ENCODE peak calls at places on chromosomes 3 and 15, in seven cellular contexts. One of them, this sample, is unnamed.

GRCh38 chr15:51939216-51939615 is 32.4 kb downstream of the LEO1 start:
- DNase-seq in suprapubic skin: no peak
- DNase-seq in naive thymus-derived CD8-positive, alpha-beta T cell: no peak
- DNase-seq in GM23248: no peak
- DNase-seq in posterior vena cava: no peak
- DNase-seq in T-helper 1 cell: no peak
- DNase-seq in HFFc6: no peak
- DNase-seq in this sample: no peak

GRCh38 chr3:194046995-194047681 is 88.8 kb upstream of the HES1 start:
- DNase-seq in suprapubic skin: no peak
- DNase-seq in naive thymus-derived CD8-positive, alpha-beta T cell: no peak
- DNase-seq in GM23248: peak
- DNase-seq in posterior vena cava: peak
- DNase-seq in T-helper 1 cell: no peak
- DNase-seq in HFFc6: no peak
- DNase-seq in this sample: no peak

GRCh38 chr3:105997800-105998526 is 129.2 kb upstream of the CBLB start:
- DNase-seq in suprapubic skin: peak
- DNase-seq in naive thymus-derived CD8-positive, alpha-beta T cell: no peak
- DNase-seq in GM23248: peak
- DNase-seq in posterior vena cava: peak
- DNase-seq in T-helper 1 cell: no peak
- DNase-seq in HFFc6: peak
- DNase-seq in this sample: no peak

GRCh38 chr15:70267879-70268278 is 170.2 kb upstream of the TLE3 start:
- DNase-seq in suprapubic skin: no peak
- DNase-seq in naive thymus-derived CD8-positive, alpha-beta T cell: no peak
- DNase-seq in GM23248: peak
- DNase-seq in posterior vena cava: no peak
- DNase-seq in T-helper 1 cell: no peak
- DNase-seq in HFFc6: no peak
- DNase-seq in this sample: no peak

GRCh38 chr3:10742031-10742671 is 73.9 kb upstream of the SLC6A11 start:
- DNase-seq in suprapubic skin: no peak
- DNase-seq in naive thymus-derived CD8-positive, alpha-beta T cell: no peak
- DNase-seq in GM23248: no peak
- DNase-seq in posterior vena cava: no peak
- DNase-seq in T-helper 1 cell: no peak
- DNase-seq in HFFc6: no peak
- DNase-seq in this sample: no peak

GRCh38 chr3:28651159-28651558 is 302.5 kb upstream of the AZI2 start:
- DNase-seq in suprapubic skin: no peak
- DNase-seq in naive thymus-derived CD8-positive, alpha-beta T cell: no peak
- DNase-seq in GM23248: peak
- DNase-seq in posterior vena cava: no peak
- DNase-seq in T-helper 1 cell: no peak
- DNase-seq in HFFc6: no peak
- DNase-seq in this sample: no peak

GRCh38 chr3:194582196-194582905 is 50.9 kb downstream of the TMEM44 start:
- DNase-seq in suprapubic skin: no peak
- DNase-seq in naive thymus-derived CD8-positive, alpha-beta T cell: no peak
- DNase-seq in GM23248: no peak
- DNase-seq in posterior vena cava: no peak
- DNase-seq in T-helper 1 cell: no peak
- DNase-seq in HFFc6: no peak
- DNase-seq in this sample: no peak

GRCh38 chr3:70519913-70520659 is 207.6 kb upstream of the MDFIC2 start:
- DNase-seq in suprapubic skin: no peak
- DNase-seq in naive thymus-derived CD8-positive, alpha-beta T cell: no peak
- DNase-seq in GM23248: peak
- DNase-seq in posterior vena cava: no peak
- DNase-seq in T-helper 1 cell: no peak
- DNase-seq in HFFc6: no peak
- DNase-seq in this sample: no peak

GRCh38 chr3:52026016-52026415 is 30.3 kb upstream of the RPL29 start:
- DNase-seq in suprapubic skin: no peak
- DNase-seq in naive thymus-derived CD8-positive, alpha-beta T cell: no peak
- DNase-seq in GM23248: no peak
- DNase-seq in posterior vena cava: no peak
- DNase-seq in T-helper 1 cell: no peak
- DNase-seq in HFFc6: no peak
- DNase-seq in this sample: no peak

GRCh38 chr3:147195896-147196295 is 210.4 kb downstream of the ZIC4 start:
- DNase-seq in suprapubic skin: no peak
- DNase-seq in naive thymus-derived CD8-positive, alpha-beta T cell: no peak
- DNase-seq in GM23248: peak
- DNase-seq in posterior vena cava: no peak
- DNase-seq in T-helper 1 cell: no peak
- DNase-seq in HFFc6: peak
- DNase-seq in this sample: no peak

GRCh38 chr15:27043770-27044169 is 72.8 kb downstream of the GABRG3 start:
- DNase-seq in suprapubic skin: no peak
- DNase-seq in naive thymus-derived CD8-positive, alpha-beta T cell: no peak
- DNase-seq in GM23248: no peak
- DNase-seq in posterior vena cava: no peak
- DNase-seq in T-helper 1 cell: no peak
- DNase-seq in HFFc6: no peak
- DNase-seq in this sample: no peak

GRCh38 chr15:78047631-78048409 is 29.7 kb downstream of the TBC1D2B start:
- DNase-seq in suprapubic skin: no peak
- DNase-seq in naive thymus-derived CD8-positive, alpha-beta T cell: no peak
- DNase-seq in GM23248: peak
- DNase-seq in posterior vena cava: no peak
- DNase-seq in T-helper 1 cell: no peak
- DNase-seq in HFFc6: peak
- DNase-seq in this sample: no peak

GRCh38 chr15:64017082-64017588 is 29.1 kb downstream of the DAPK2 start:
- DNase-seq in suprapubic skin: no peak
- DNase-seq in naive thymus-derived CD8-positive, alpha-beta T cell: no peak
- DNase-seq in GM23248: peak
- DNase-seq in posterior vena cava: no peak
- DNase-seq in T-helper 1 cell: no peak
- DNase-seq in HFFc6: peak
- DNase-seq in this sample: no peak

GRCh38 chr3:185934726-185935464 is 2.9 kb downstream of the TRA2B start:
- DNase-seq in suprapubic skin: no peak
- DNase-seq in naive thymus-derived CD8-positive, alpha-beta T cell: no peak
- DNase-seq in GM23248: peak
- DNase-seq in posterior vena cava: no peak
- DNase-seq in T-helper 1 cell: no peak
- DNase-seq in HFFc6: no peak
- DNase-seq in this sample: no peak